ENCODE peak calls at places on chromosomes 7 and 10, in five cellular contexts. O is heart right ventricle, S is fibroblast of lung, F is Karpas-422, A is heart left ventricle. T is an unnamed sample.
A peak's percentile ranks its signal among the peaks of the same experiment; 100 is the strongest.

GRCh38 chr7:17239683-17240521 is 58.5 kb upstream of the AHR start:
- DNase-seq in O (no peak), S (peak; percentile 57), F (no peak), A (no peak), T (no peak)

GRCh38 chr10:89283988-89284475 is 17.8 kb upstream of the IFIT2 start:
- DNase-seq in O (peak; percentile 68), S (peak; percentile 97), F (no peak), A (peak; percentile 74), T (no peak)

GRCh38 chr10:29009464-29009863 is 279.4 kb upstream of the LYZL1 start:
- DNase-seq in O (no peak), S (no peak), F (no peak), A (no peak), T (no peak)

GRCh38 chr10:44962870-44963738 is 3.5 kb downstream of the RASSF4 start:
- DNase-seq in O (peak; percentile 22), S (no peak), F (peak; percentile 72), A (no peak), T (no peak)

GRCh38 chr10:113641702-113642101 is 22.1 kb downstream of the NRAP start:
- DNase-seq in O (no peak), S (no peak), F (no peak), A (no peak), T (no peak)

GRCh38 chr7:21450876-21451275 is 23.0 kb downstream of the SP4 start:
- DNase-seq in O (no peak), S (peak; percentile 23), F (no peak), A (no peak), T (no peak)

GRCh38 chr7:149330914-149331567 is 69.0 kb downstream of the ZNF783 start:
- DNase-seq in O (no peak), S (no peak), F (peak; percentile 48), A (no peak), T (no peak)

GRCh38 chr7:117401293-117402002 is 25.8 kb downstream of the ASZ1 start:
- DNase-seq in O (no peak), S (peak; percentile 5), F (no peak), A (no peak), T (no peak)

GRCh38 chr10:77825965-77826364 is 100.6 kb downstream of the DLG5 start:
- DNase-seq in O (no peak), S (no peak), F (no peak), A (no peak), T (no peak)
- H3K4me3 ChIP-seq in O (no peak overlapping the region), S (no peak overlapping the region), F (no peak overlapping the region), A (no peak overlapping the region), T (no peak overlapping the region)

DNA sequence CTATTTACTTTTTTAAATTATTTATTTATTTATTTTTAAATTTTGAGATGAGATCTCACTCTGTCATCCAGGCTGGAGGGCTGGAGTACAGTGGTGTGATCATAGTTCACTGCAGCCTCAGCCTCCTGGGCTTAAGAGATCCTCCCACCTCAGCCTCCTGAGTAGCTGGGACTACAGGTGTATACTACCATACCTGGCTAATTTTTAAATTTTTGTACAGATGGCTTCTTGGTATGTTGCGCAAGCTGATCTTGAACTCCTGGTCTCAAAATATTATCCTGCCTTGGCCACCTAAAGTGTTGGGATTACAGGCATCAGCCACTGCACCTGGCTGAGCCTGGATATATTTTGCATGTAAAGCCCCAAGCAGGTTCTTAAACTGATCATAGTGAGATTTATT is 7.6 kb downstream of the CHST12 start:
- DNase-seq in O (no peak), S (no peak), F (no peak), A (no peak), T (no peak)
- H3K4me1 ChIP-seq in O (peaks cover 67% of the 10 kb centered on the region), S (peaks cover 4% of the 10 kb centered on the region), F (peaks cover 8% of the 10 kb centered on the region), A (peaks cover 16% of the 10 kb centered on the region), T (peaks cover 7% of the 10 kb centered on the region)

GRCh38 chr7:69664433-69664832 is 66.2 kb downstream of the AUTS2 start:
- DNase-seq in O (no peak), S (no peak), F (no peak), A (no peak), T (no peak)

GRCh38 chr7:69668339-69668738 is 70.1 kb downstream of the AUTS2 start:
- DNase-seq in O (no peak), S (no peak), F (no peak), A (no peak), T (no peak)

GRCh38 chr7:69659964-69660363 is 61.7 kb downstream of the AUTS2 start:
- DNase-seq in O (no peak), S (no peak), F (no peak), A (no peak), T (no peak)

GRCh38 chr7:69661342-69661741 is 63.1 kb downstream of the AUTS2 start:
- DNase-seq in O (no peak), S (no peak), F (no peak), A (no peak), T (no peak)

DNA sequence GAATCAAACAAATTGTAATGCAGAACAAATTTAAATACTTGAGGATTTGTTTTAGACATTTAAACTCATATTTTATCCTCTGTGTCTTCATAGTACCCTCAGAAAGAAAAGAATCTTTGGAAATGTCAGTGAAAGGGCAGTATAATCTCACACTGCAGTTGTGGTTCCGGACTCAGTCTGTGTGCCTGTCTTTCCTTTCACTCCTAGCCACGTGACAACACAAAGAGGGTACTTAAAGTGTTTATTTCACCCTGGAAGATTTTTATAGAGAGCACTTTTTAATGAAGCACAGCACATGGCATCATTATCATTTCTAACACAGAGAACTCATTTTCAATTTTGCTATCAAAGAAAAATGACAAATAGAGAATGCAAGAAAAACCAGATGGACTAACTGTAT is 65.6 kb downstream of the AUTS2 start:
- DNase-seq in O (no peak), S (no peak), F (no peak), A (no peak), T (no peak)
- H3K4me3 ChIP-seq in O (no peak overlapping the region), S (no peak overlapping the region), F (no peak overlapping the region), A (no peak overlapping the region), T (no peak overlapping the region)

GRCh38 chr7:105857009-105857952 is 19.1 kb downstream of the ATXN7L1 start:
- DNase-seq in O (no peak), S (no peak), F (no peak), A (no peak), T (no peak)
- H3K4me1 ChIP-seq in O (peaks cover 16% of the 10 kb centered on the region), S (peaks cover 6% of the 10 kb centered on the region), F (no peaks in the 10 kb centered on the region), A (no peaks in the 10 kb centered on the region), T (no peaks in the 10 kb centered on the region)

DNA sequence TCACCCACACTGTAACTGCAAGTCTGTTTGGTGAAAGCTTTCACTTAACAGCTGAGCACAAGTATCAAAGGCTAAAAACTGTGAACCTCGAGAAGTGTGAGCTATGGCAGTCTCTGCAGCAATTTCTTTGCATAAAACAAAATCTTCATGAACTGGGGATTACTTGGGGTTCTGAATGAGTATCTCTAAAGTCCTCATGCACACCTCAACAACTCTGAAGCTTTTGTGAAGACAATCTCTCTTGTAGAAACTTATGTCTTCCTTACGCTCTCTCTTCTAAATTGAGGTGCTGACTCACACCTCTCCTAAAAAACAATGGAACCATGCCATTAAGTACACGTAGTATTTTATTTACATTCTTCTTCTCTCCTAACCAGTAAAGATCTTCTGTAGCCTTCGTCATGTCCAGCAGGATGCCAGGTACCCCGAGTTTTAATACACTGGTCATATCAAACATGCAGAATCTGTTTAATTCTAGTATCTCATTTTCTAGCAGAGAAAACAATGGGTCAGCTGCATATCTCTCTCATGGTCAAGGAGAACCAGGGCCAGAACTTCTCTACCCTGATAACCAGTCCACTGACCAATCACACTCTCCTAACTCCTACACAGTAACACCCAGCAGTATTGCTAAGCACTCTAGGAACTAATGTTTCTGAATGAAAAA is 76.9 kb downstream of the UBE2H start:
- DNase-seq in O (no peak), S (no peak), F (no peak), A (no peak), T (no peak)
- H3K4me3 ChIP-seq in O (no peak overlapping the region), S (no peak overlapping the region), F (no peak overlapping the region), A (no peak overlapping the region), T (no peak overlapping the region)

GRCh38 chr10:87695074-87695473 is 35.4 kb downstream of the PAPSS2 start:
- DNase-seq in O (no peak), S (no peak), F (no peak), A (no peak), T (no peak)
- H3K4me1 ChIP-seq in O (no peaks in the 10 kb centered on the region), S (no peaks in the 10 kb centered on the region), F (peaks cover 17% of the 10 kb centered on the region), A (no peaks in the 10 kb centered on the region), T (peaks cover 32% of the 10 kb centered on the region)

GRCh38 chr10:26440091-26440445 is 1.9 kb downstream of the APBB1IP start:
- DNase-seq in O (no peak), S (no peak), F (peak; percentile 63), A (no peak), T (no peak)
- H3K4me3 ChIP-seq in O (no peak overlapping the region), S (no peak overlapping the region), F (peak overlapping the region; percentile 81), A (no peak overlapping the region), T (no peak overlapping the region)